ENCODE peak calls at places on chromosomes 7 and 10, in five cellular contexts. J, X, T, Q and H are unnamed samples.

GRCh38 chr7:64890761-64891666 is 12.1 kb upstream of the ZNF273 start:
- DNase-seq in J (peak; percentile 58), X (no peak), T (no peak), Q (no peak), H (no peak)

GRCh38 chr10:987635-987905 is 664 bp upstream of the GTPBP4 start:
- DNase-seq in J (peak; percentile 39), X (no peak), T (peak; percentile 55), Q (no peak), H (no peak)

GRCh38 chr10:88038268-88038667 is 174.8 kb downstream of the PTEN start:
- DNase-seq in J (no peak), X (no peak), T (no peak), Q (no peak), H (no peak)

GRCh38 chr7:135990258-135990657 is 13.1 kb upstream of the MTPN start:
- DNase-seq in J (no peak), X (no peak), T (no peak), Q (no peak), H (no peak)

GRCh38 chr10:44878704-44879530 is 32.2 kb upstream of the TMEM72 start:
- DNase-seq in J (peak; percentile 73), X (peak; percentile 64), T (peak; percentile 91), Q (peak; percentile 44), H (peak; percentile 80)

GRCh38 chr10:37010741-37011140 is 114.7 kb upstream of the ANKRD30A start:
- DNase-seq in J (no peak), X (no peak), T (no peak), Q (no peak), H (no peak)

GRCh38 chr10:35910234-35910633 is 268.1 kb upstream of the FZD8 start:
- DNase-seq in J (peak; percentile 91), X (no peak), T (no peak), Q (no peak), H (no peak)

GRCh38 chr10:124285587-124286527 is 132.9 kb downstream of the OAT start:
- DNase-seq in J (no peak), X (no peak), T (no peak), Q (no peak), H (no peak)

GRCh38 chr10:76270464-76270863 is 839.0 kb downstream of the LRMDA start:
- DNase-seq in J (no peak), X (no peak), T (no peak), Q (no peak), H (no peak)

GRCh38 chr7:141742229-141742628 is 4.1 kb downstream of the SSBP1 start:
- DNase-seq in J (no peak), X (no peak), T (no peak), Q (no peak), H (no peak)

GRCh38 chr10:97726636-97727178 is 10.2 kb upstream of the ZFYVE27 start:
- DNase-seq in J (peak; percentile 89), X (no peak), T (no peak), Q (no peak), H (peak; percentile 42)

GRCh38 chr10:44132361-44133289 is 252.3 kb downstream of the CXCL12 start:
- DNase-seq in J (no peak), X (no peak), T (no peak), Q (no peak), H (no peak)

GRCh38 chr10:58951750-58952149 is 224.7 kb upstream of the PHYHIPL start:
- DNase-seq in J (no peak), X (no peak), T (no peak), Q (no peak), H (no peak)

GRCh38 chr10:3902054-3902808 is 117.2 kb upstream of the KLF6 start:
- DNase-seq in J (no peak), X (no peak), T (peak; percentile 19), Q (peak; percentile 53), H (peak; percentile 23)

GRCh38 chr10:110206988-110207804 is at the start of gene MXI1:
- DNase-seq in J (peak; percentile 92), X (no peak), T (peak; percentile 80), Q (peak; percentile 70), H (peak; percentile 61)

GRCh38 chr7:129315916-129316315 is 91.1 kb downstream of the AHCYL2 start:
- DNase-seq in J (no peak), X (no peak), T (peak; percentile 41), Q (no peak), H (no peak)

GRCh38 chr7:30276203-30276900 is 8.0 kb upstream of the ZNRF2 start:
- DNase-seq in J (peak; percentile 61), X (peak; percentile 31), T (peak; percentile 67), Q (peak; percentile 37), H (peak; percentile 69)

GRCh38 chr10:21315321-21316220 is 209.9 kb downstream of the SKIDA1 start:
- DNase-seq in J (peak; percentile 91), X (no peak), T (peak; percentile 94), Q (peak; percentile 17), H (peak; percentile 57)

GRCh38 chr7:93574646-93575554 is at the start of gene CALCR:
- DNase-seq in J (peak; percentile 14), X (no peak), T (peak; percentile 49), Q (no peak), H (peak; percentile 21)

GRCh38 chr7:42876182-42877068 is 35.4 kb downstream of the C7orf25 start:
- DNase-seq in J (peak; percentile 69), X (no peak), T (peak; percentile 73), Q (peak; percentile 22), H (peak; percentile 83)

GRCh38 chr10:120761951-120762350 is 89.2 kb upstream of the WDR11 start:
- DNase-seq in J (no peak), X (no peak), T (no peak), Q (no peak), H (no peak)

GRCh38 chr7:6175642-6176041 is 96.8 kb downstream of the CYTH3 start:
- DNase-seq in J (peak; percentile 55), X (no peak), T (no peak), Q (no peak), H (peak; percentile 42)

GRCh38 chr10:37860494-37861190 is 3.2 kb upstream of the ZNF248 start:
- DNase-seq in J (peak; percentile 82), X (no peak), T (no peak), Q (no peak), H (no peak)

GRCh38 chr10:78316451-78316931 is 282.8 kb downstream of the RPS24 start:
- DNase-seq in J (no peak), X (no peak), T (no peak), Q (no peak), H (no peak)

GRCh38 chr10:97731346-97732051 is 5.4 kb upstream of the ZFYVE27 start:
- DNase-seq in J (peak; percentile 81), X (no peak), T (peak; percentile 83), Q (peak; percentile 54), H (peak; percentile 64)

GRCh38 chr7:36441344-36442022 is 51.8 kb downstream of the ANLN start:
- DNase-seq in J (no peak), X (no peak), T (no peak), Q (no peak), H (no peak)

GRCh38 chr7:36438211-36438610 is 48.5 kb downstream of the ANLN start:
- DNase-seq in J (no peak), X (no peak), T (no peak), Q (no peak), H (no peak)

GRCh38 chr7:36439624-36440023 is 50.0 kb downstream of the ANLN start:
- DNase-seq in J (no peak), X (no peak), T (no peak), Q (no peak), H (no peak)

DNA sequence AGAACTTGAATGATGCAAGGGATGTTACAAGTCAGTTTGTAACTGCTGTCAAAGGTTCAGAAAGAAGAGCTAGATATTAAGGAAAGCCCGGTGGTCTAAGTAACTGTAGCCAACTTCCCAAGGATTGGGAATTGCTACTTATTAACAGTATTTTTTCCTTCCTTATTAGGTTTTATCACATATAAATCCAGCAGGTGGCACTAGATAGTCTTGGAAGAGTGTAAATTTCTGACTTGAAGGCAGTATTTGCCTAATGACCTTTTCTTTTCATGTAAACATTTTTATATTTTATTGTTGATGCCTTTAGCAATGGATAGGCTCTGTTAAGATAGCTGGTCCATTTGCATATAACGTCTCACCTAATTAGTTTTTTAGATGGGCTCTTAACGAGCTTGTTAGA is 51.2 kb downstream of the ANLN start:
- DNase-seq in J (peak; percentile 39), X (no peak), T (peak; percentile 24), Q (no peak), H (no peak)
- TF ChIP-seq CTCF in J (peak; percentile 40), X (peak; percentile 49), T (peak; percentile 49), Q (no peak), H (no peak)

GRCh38 chr7:39609462-39610149 is 13.8 kb upstream of the RALA start:
- DNase-seq in J (no peak), X (no peak), T (peak; percentile 24), Q (no peak), H (peak; percentile 64)
- TF ChIP-seq CTCF in J (no peak), X (no peak), T (peak; percentile 32), Q (no peak), H (no peak)

GRCh38 chr10:96718304-96718990 is 1.9 kb downstream of the PIK3AP1 start:
- DNase-seq in J (no peak), X (no peak), T (no peak), Q (no peak), H (no peak)

GRCh38 chr10:96721207-96721572 is 876 bp upstream of the PIK3AP1 start:
- DNase-seq in J (no peak), X (no peak), T (no peak), Q (no peak), H (peak; percentile 3)

GRCh38 chr10:96719205-96719604 is 1.1 kb downstream of the PIK3AP1 start:
- DNase-seq in J (no peak), X (no peak), T (no peak), Q (no peak), H (peak; percentile 15)

GRCh38 chr10:96720422-96721206 is at the start of gene PIK3AP1:
- DNase-seq in J (no peak), X (peak; percentile 67), T (peak; percentile 62), Q (peak; percentile 80), H (peak; percentile 54)

DNA sequence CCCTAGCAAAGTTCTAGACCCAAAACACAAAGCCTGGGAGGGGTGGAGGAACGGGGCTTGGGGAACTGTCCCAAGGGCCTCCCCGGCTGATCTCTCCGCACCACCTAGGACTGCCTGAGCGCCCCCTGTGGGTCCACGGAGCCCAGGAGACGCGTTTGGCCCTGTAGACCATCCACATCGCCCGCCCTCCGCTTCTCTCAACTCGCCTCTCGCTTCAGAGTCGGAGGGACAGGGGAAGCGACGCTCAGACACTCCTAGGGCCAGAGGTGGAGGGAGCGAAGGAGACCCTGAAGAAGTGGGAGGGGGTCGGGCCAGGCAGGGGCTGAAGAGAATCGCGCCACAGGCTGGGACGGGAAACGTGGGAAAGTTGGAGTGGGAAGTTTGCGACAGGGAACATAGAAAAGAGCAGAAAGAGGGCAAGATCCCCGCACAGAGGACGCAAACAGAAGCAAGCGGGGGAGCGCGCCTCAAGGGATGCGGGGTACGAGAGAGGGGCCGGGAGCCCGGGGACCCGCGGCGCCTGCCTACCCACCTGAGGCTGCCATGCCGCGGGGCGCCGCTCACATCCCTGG is 378 bp downstream of the PIK3AP1 start:
- DNase-seq in J (no peak), X (peak; percentile 72), T (peak; percentile 50), Q (peak; percentile 88), H (peak; percentile 86)
- TF ChIP-seq CTCF in J (no peak), X (peak; percentile 71), T (peak; percentile 38), Q (peak; percentile 53), H (peak; percentile 42)

GRCh38 chr10:113317476-113317875 is 235.4 kb upstream of the HABP2 start:
- DNase-seq in J (no peak), X (no peak), T (no peak), Q (no peak), H (no peak)
- TF ChIP-seq CTCF in J (no peak), X (no peak), T (no peak), Q (no peak), H (no peak)